ENCODE peak calls at places on chromosome 11, in six cellular contexts. P, I, W, X, Q and D are unnamed samples.

GRCh38 chr11:36512016-36512415 is 1.9 kb upstream of the TRAF6 start:
- DNase-seq in P (no peak), Q (no peak), X (no peak), W (no peak), I (peak; percentile 43), D (no peak)

GRCh38 chr11:68546555-68546954 is 86.0 kb downstream of the PPP6R3 start:
- DNase-seq in W (no peak), Q (no peak), P (no peak), X (no peak), I (no peak), D (no peak)

GRCh38 chr11:32255876-32256275 is 165.0 kb downstream of the RCN1 start:
- DNase-seq in Q (no peak), W (no peak), I (no peak), P (no peak), X (no peak), D (no peak)

GRCh38 chr11:14894657-14895598 is 2.9 kb upstream of the CYP2R1 start:
- DNase-seq in I (no peak), X (no peak), Q (peak; percentile 94), P (no peak), W (no peak), D (no peak)

GRCh38 chr11:32434387-32435151 is 770 bp downstream of the WT1 start:
- DNase-seq in P (no peak), I (no peak), W (no peak), Q (peak; percentile 87), X (no peak), D (no peak)

GRCh38 chr11:12523180-12523924 is 146.0 kb downstream of the PARVA start:
- DNase-seq in X (no peak), I (no peak), W (no peak), P (no peak), Q (no peak), D (no peak)

GRCh38 chr11:128508785-128509518 is 78.4 kb downstream of the ETS1 start:
- DNase-seq in I (no peak), P (no peak), X (no peak), W (no peak), Q (no peak), D (no peak)

GRCh38 chr11:27507561-27508322 is 1.2 kb upstream of the LIN7C start:
- DNase-seq in Q (peak; percentile 4), I (no peak), P (no peak), X (no peak), W (no peak), D (no peak)

GRCh38 chr11:134152692-134153091 is 71.1 kb downstream of the NCAPD3 start:
- DNase-seq in Q (no peak), I (no peak), P (no peak), W (no peak), X (no peak), D (no peak)

GRCh38 chr11:68433541-68433940 is 27.0 kb upstream of the PPP6R3 start:
- DNase-seq in Q (no peak), P (no peak), I (no peak), W (no peak), X (no peak), D (no peak)

GRCh38 chr11:12598330-12599256 is 75.6 kb upstream of the TEAD1 start:
- DNase-seq in Q (peak; percentile 65), P (no peak), X (no peak), W (no peak), I (no peak), D (no peak)

GRCh38 chr11:36557991-36558390 is 9.8 kb upstream of the RAG1 start:
- DNase-seq in Q (no peak), X (no peak), W (no peak), I (no peak), P (no peak), D (no peak)

GRCh38 chr11:94968334-94968958 is 4.9 kb downstream of the CWC15 start:
- DNase-seq in P (no peak), I (no peak), X (no peak), Q (peak; percentile 62), W (no peak), D (no peak)

GRCh38 chr11:37597776-37598175 is 999.7 kb upstream of the RAG2 start:
- DNase-seq in P (no peak), Q (no peak), I (no peak), W (no peak), X (no peak), D (no peak)

GRCh38 chr11:46299425-46300067 is 22.1 kb downstream of the CREB3L1 start:
- DNase-seq in P (no peak), I (no peak), Q (peak; percentile 21), X (no peak), W (no peak), D (no peak)

GRCh38 chr11:80466570-80466969 is 1025.7 kb upstream of the TENM4 start:
- DNase-seq in P (no peak), W (no peak), I (no peak), Q (no peak), X (no peak), D (no peak)

GRCh38 chr11:22197139-22197893 is 4.4 kb downstream of the ANO5 start:
- DNase-seq in I (no peak), Q (no peak), X (no peak), P (no peak), W (no peak), D (no peak)

GRCh38 chr11:65381721-65382035 is 768 bp downstream of the SLC25A45 start:
- DNase-seq in P (no peak), Q (no peak), W (no peak), X (no peak), I (peak; percentile 84), D (no peak)

GRCh38 chr11:11229691-11230090 is 123.4 kb downstream of the CSNK2A3 start:
- DNase-seq in P (no peak), X (no peak), Q (no peak), I (no peak), W (no peak), D (no peak)

GRCh38 chr11:662689-663274 is 25.7 kb downstream of the DRD4 start:
- DNase-seq in I (peak; percentile 48), Q (peak; percentile 68), P (peak; percentile 76), X (no peak), W (no peak), D (no peak)

GRCh38 chr11:76629133-76629852 is 41.3 kb downstream of the LRRC32 start:
- DNase-seq in Q (peak; percentile 94), P (no peak), I (peak; percentile 86), X (no peak), W (no peak), D (no peak)

GRCh38 chr11:11491014-11491413 is 130.8 kb downstream of the GALNT18 start:
- DNase-seq in I (no peak), W (no peak), Q (no peak), X (no peak), P (no peak), D (no peak)

GRCh38 chr11:117315285-117316196 is 515 bp downstream of the BACE1 start:
- DNase-seq in X (no peak), W (no peak), P (no peak), Q (no peak), I (no peak), D (no peak)

GRCh38 chr11:16191852-16192240 is 164.5 kb downstream of the SOX6 start:
- DNase-seq in X (no peak), W (no peak), P (no peak), Q (no peak), I (no peak), D (no peak)

GRCh38 chr11:114296190-114296978 is at the start of gene NNMT:
- DNase-seq in W (no peak), P (no peak), Q (peak; percentile 99), I (no peak), X (no peak), D (no peak)
- H3K4me3 ChIP-seq in W (no peak within 1 kb of the TSS), P (no peak within 1 kb of the TSS), Q (no peak within 1 kb of the TSS), I (no peak within 1 kb of the TSS), X (no peak within 1 kb of the TSS), D (no peak within 1 kb of the TSS)

GRCh38 chr11:19891050-19891449 is 178.4 kb downstream of the NAV2 start:
- DNase-seq in P (no peak), X (no peak), I (no peak), W (no peak), Q (no peak), D (no peak)

GRCh38 chr11:19892876-19893275 is 180.2 kb downstream of the NAV2 start:
- DNase-seq in W (no peak), Q (peak; percentile 84), I (no peak), P (no peak), X (no peak), D (no peak)

GRCh38 chr11:19890308-19890707 is 177.7 kb downstream of the NAV2 start:
- DNase-seq in P (no peak), X (no peak), Q (peak; percentile 84), I (no peak), W (no peak), D (no peak)

GRCh38 chr11:19889531-19889930 is 176.9 kb downstream of the NAV2 start:
- DNase-seq in W (no peak), P (no peak), Q (no peak), X (no peak), I (no peak), D (no peak)

DNA sequence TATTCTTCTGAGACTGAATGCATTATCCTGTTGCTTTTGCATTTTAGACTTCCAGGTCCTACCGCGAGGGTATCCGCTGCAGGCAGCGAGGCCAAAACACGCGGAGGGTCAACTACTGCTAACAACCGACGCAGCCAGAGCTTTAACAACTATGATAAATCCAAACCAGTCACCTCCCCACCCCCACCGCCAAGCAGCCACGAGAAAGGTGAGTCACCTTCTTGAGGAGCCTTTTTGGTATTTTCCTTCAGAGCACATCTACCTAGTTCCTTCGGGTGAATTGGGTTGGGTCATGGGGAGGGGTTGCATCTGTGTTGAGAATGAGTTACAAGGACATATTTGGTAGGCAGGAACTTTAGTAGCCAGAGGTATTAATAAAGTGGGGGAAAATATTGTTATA is 179.8 kb downstream of the NAV2 start:
- DNase-seq in W (no peak), Q (no peak), P (no peak), X (no peak), I (no peak), D (no peak)
- H3K36me3 ChIP-seq in W (no peaks in the 10 kb centered on the region), Q (no peaks in the 10 kb centered on the region), P (no peaks in the 10 kb centered on the region), X (peaks cover 32% of the 10 kb centered on the region), I (no peaks in the 10 kb centered on the region), D (no peaks in the 10 kb centered on the region)

GRCh38 chr11:64237484-64237951 is 3.1 kb downstream of the VEGFB start:
- DNase-seq in X (no peak), Q (no peak), P (peak; percentile 97), W (peak; percentile 44), I (no peak), D (no peak)
- H3K4me1 ChIP-seq in X (peaks cover 8% of the 10 kb centered on the region), Q (peaks cover 11% of the 10 kb centered on the region), P (peaks cover 70% of the 10 kb centered on the region), W (peaks cover 35% of the 10 kb centered on the region), I (peaks cover 21% of the 10 kb centered on the region), D (peaks cover 31% of the 10 kb centered on the region)

GRCh38 chr11:20388096-20389055 is 860 bp downstream of the PRMT3 start:
- DNase-seq in Q (peak; percentile 12), P (no peak), W (no peak), I (no peak), X (no peak), D (peak; percentile 28)

GRCh38 chr11:20387262-20388095 is at the start of gene PRMT3:
- DNase-seq in Q (peak; percentile 98), I (peak; percentile 91), W (peak; percentile 97), X (peak; percentile 96), P (peak; percentile 96), D (peak; percentile 96)
- H3K4me3 ChIP-seq in Q (peak within 1 kb of the TSS; percentile 93), I (peak within 1 kb of the TSS; percentile 92), W (peak within 1 kb of the TSS; percentile 85), X (peak within 1 kb of the TSS; percentile 97), P (peak within 1 kb of the TSS; percentile 29), D (peak within 1 kb of the TSS; percentile 85)

GRCh38 chr11:35178862-35179261 is 39.9 kb downstream of the CD44 start:
- DNase-seq in W (no peak), X (no peak), P (no peak), I (no peak), Q (no peak), D (no peak)
- H3K36me3 ChIP-seq in W (peaks cover 45% of the 10 kb centered on the region), X (no peaks in the 10 kb centered on the region), P (peaks cover 15% of the 10 kb centered on the region), I (no peaks in the 10 kb centered on the region), Q (no peaks in the 10 kb centered on the region), D (peaks cover 44% of the 10 kb centered on the region)

GRCh38 chr11:114166897-114167323 is 107.4 kb downstream of the ZBTB16 start:
- DNase-seq in I (no peak), Q (peak; percentile 94), X (no peak), P (no peak), W (peak; percentile 54), D (no peak)
- H3K4me1 ChIP-seq in I (peaks cover 11% of the 10 kb centered on the region), Q (peaks cover 47% of the 10 kb centered on the region), X (peaks cover 77% of the 10 kb centered on the region), P (peaks cover 97% of the 10 kb centered on the region), W (peaks cover 79% of the 10 kb centered on the region), D (peaks cover 84% of the 10 kb centered on the region)